ENCODE peak calls at places on chromosome 13, in eight cellular contexts. One of them, this sample, is unnamed.

GRCh38 chr13:91468301-91468700 is 69.9 kb downstream of the GPC5 start:
- DNase-seq in cardiac muscle cell: no peak
- DNase-seq in AG04450: no peak
- DNase-seq in heart right ventricle: no peak
- DNase-seq in tibial nerve: no peak
- DNase-seq in K562: no peak
- DNase-seq in mesothelial cell of epicardium: no peak
- DNase-seq in colonic mucosa: no peak
- DNase-seq in this sample: no peak

GRCh38 chr13:20132052-20132634 is 28.7 kb downstream of the GJA3 start:
- DNase-seq in AG04450: no peak
- DNase-seq in tibial nerve: no peak
- DNase-seq in colonic mucosa: no peak
- DNase-seq in K562: no peak
- DNase-seq in mesothelial cell of epicardium: no peak
- DNase-seq in cardiac muscle cell: no peak
- DNase-seq in heart right ventricle: no peak
- DNase-seq in this sample: no peak

GRCh38 chr13:99314640-99315176 is 7.5 kb upstream of the GPR183 start:
- DNase-seq in AG04450: no peak
- DNase-seq in cardiac muscle cell: peak; percentile 36
- DNase-seq in tibial nerve: no peak
- DNase-seq in heart right ventricle: no peak
- DNase-seq in colonic mucosa: no peak
- DNase-seq in mesothelial cell of epicardium: no peak
- DNase-seq in K562: peak; percentile 79
- DNase-seq in this sample: no peak

GRCh38 chr13:97344250-97345175 is 89.5 kb upstream of the RAP2A start:
- DNase-seq in K562: peak; percentile 60
- DNase-seq in colonic mucosa: peak; percentile 70
- DNase-seq in mesothelial cell of epicardium: no peak
- DNase-seq in AG04450: no peak
- DNase-seq in heart right ventricle: peak; percentile 49
- DNase-seq in tibial nerve: peak; percentile 24
- DNase-seq in cardiac muscle cell: peak; percentile 75
- DNase-seq in this sample: no peak

GRCh38 chr13:27022571-27023311 is 148.9 kb downstream of the USP12 start:
- DNase-seq in cardiac muscle cell: peak; percentile 49
- DNase-seq in AG04450: peak; percentile 67
- DNase-seq in K562: peak; percentile 52
- DNase-seq in tibial nerve: no peak
- DNase-seq in heart right ventricle: no peak
- DNase-seq in colonic mucosa: no peak
- DNase-seq in mesothelial cell of epicardium: peak; percentile 25
- DNase-seq in this sample: no peak

GRCh38 chr13:59744747-59745394 is 418.9 kb downstream of the DIAPH3 start:
- DNase-seq in cardiac muscle cell: peak; percentile 10
- DNase-seq in heart right ventricle: no peak
- DNase-seq in mesothelial cell of epicardium: no peak
- DNase-seq in AG04450: no peak
- DNase-seq in colonic mucosa: no peak
- DNase-seq in tibial nerve: no peak
- DNase-seq in K562: no peak
- DNase-seq in this sample: no peak

GRCh38 chr13:30580852-30581502 is 36.7 kb upstream of the USPL1 start:
- DNase-seq in K562: no peak
- DNase-seq in colonic mucosa: no peak
- DNase-seq in mesothelial cell of epicardium: no peak
- DNase-seq in heart right ventricle: no peak
- DNase-seq in tibial nerve: no peak
- DNase-seq in AG04450: no peak
- DNase-seq in cardiac muscle cell: no peak
- DNase-seq in this sample: no peak

GRCh38 chr13:32791545-32792172 is 205.4 kb downstream of the PDS5B start:
- DNase-seq in heart right ventricle: no peak
- DNase-seq in colonic mucosa: no peak
- DNase-seq in mesothelial cell of epicardium: no peak
- DNase-seq in tibial nerve: no peak
- DNase-seq in cardiac muscle cell: no peak
- DNase-seq in K562: no peak
- DNase-seq in AG04450: no peak
- DNase-seq in this sample: no peak

GRCh38 chr13:95676100-95676774 is 702 bp upstream of the DNAJC3 start:
- DNase-seq in colonic mucosa: peak; percentile 33
- DNase-seq in mesothelial cell of epicardium: peak; percentile 42
- DNase-seq in tibial nerve: no peak
- DNase-seq in cardiac muscle cell: peak; percentile 53
- DNase-seq in AG04450: no peak
- DNase-seq in heart right ventricle: no peak
- DNase-seq in K562: peak; percentile 55
- DNase-seq in this sample: no peak

GRCh38 chr13:97142452-97142851 is 79.7 kb upstream of the MBNL2 start:
- DNase-seq in heart right ventricle: peak; percentile 20
- DNase-seq in colonic mucosa: peak; percentile 77
- DNase-seq in tibial nerve: no peak
- DNase-seq in mesothelial cell of epicardium: no peak
- DNase-seq in K562: peak; percentile 57
- DNase-seq in AG04450: no peak
- DNase-seq in cardiac muscle cell: peak; percentile 56
- DNase-seq in this sample: no peak

GRCh38 chr13:74675185-74675584 is 541.0 kb upstream of the KLF12 start:
- DNase-seq in AG04450: peak; percentile 2
- DNase-seq in heart right ventricle: no peak
- DNase-seq in K562: no peak
- DNase-seq in mesothelial cell of epicardium: no peak
- DNase-seq in tibial nerve: no peak
- DNase-seq in cardiac muscle cell: no peak
- DNase-seq in colonic mucosa: no peak
- DNase-seq in this sample: no peak

GRCh38 chr13:97423300-97424045 is 10.5 kb upstream of the RAP2A start:
- DNase-seq in heart right ventricle: no peak
- DNase-seq in colonic mucosa: no peak
- DNase-seq in mesothelial cell of epicardium: no peak
- DNase-seq in tibial nerve: no peak
- DNase-seq in AG04450: no peak
- DNase-seq in K562: no peak
- DNase-seq in cardiac muscle cell: peak; percentile 52
- DNase-seq in this sample: no peak

GRCh38 chr13:75391432-75392100 is 90.4 kb downstream of the TBC1D4 start:
- DNase-seq in K562: no peak
- DNase-seq in tibial nerve: no peak
- DNase-seq in mesothelial cell of epicardium: no peak
- DNase-seq in AG04450: no peak
- DNase-seq in colonic mucosa: no peak
- DNase-seq in cardiac muscle cell: no peak
- DNase-seq in heart right ventricle: no peak
- DNase-seq in this sample: no peak

GRCh38 chr13:96948127-96948526 is 46.1 kb downstream of the OXGR1 start:
- DNase-seq in mesothelial cell of epicardium: no peak
- DNase-seq in cardiac muscle cell: no peak
- DNase-seq in K562: no peak
- DNase-seq in colonic mucosa: no peak
- DNase-seq in AG04450: no peak
- DNase-seq in tibial nerve: no peak
- DNase-seq in heart right ventricle: no peak
- DNase-seq in this sample: no peak

DNA sequence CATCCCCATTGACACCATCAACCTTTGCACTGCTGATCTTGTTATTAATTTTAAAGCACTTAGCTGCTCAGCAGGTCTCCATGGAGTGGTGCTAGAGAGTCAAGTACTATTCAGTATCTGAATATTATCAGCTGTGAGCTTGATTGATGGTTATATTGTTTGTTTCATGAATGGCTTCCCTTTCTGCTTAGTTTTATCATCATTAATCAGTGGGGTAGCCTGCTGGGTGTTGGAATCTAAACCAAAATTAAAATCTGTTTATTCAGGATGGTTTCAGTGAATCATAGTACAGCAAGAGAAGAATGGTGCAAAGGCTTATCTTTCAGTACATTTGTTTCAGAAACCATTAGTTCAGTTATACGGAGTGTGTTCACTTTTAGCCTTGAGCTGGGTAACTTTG is 42.5 kb upstream of the SCEL start:
- DNase-seq in heart right ventricle: no peak
- DNase-seq in tibial nerve: no peak
- DNase-seq in colonic mucosa: no peak
- DNase-seq in K562: no peak
- DNase-seq in mesothelial cell of epicardium: no peak
- DNase-seq in cardiac muscle cell: peak; percentile 42
- DNase-seq in AG04450: no peak
- DNase-seq in this sample: no peak
- TF ChIP-seq CTCF in heart right ventricle: peak; percentile 35
- TF ChIP-seq CTCF in tibial nerve: peak; percentile 40
- TF ChIP-seq CTCF in colonic mucosa: no peak
- TF ChIP-seq CTCF in K562: peak; percentile 34
- TF ChIP-seq CTCF in mesothelial cell of epicardium: no peak
- TF ChIP-seq CTCF in cardiac muscle cell: peak; percentile 47
- TF ChIP-seq CTCF in AG04450: peak; percentile 11
- TF ChIP-seq CTCF in this sample: no peak

GRCh38 chr13:41938918-41939317 is 22.0 kb downstream of the VWA8 start:
- DNase-seq in heart right ventricle: no peak
- DNase-seq in colonic mucosa: no peak
- DNase-seq in AG04450: no peak
- DNase-seq in mesothelial cell of epicardium: no peak
- DNase-seq in tibial nerve: no peak
- DNase-seq in K562: no peak
- DNase-seq in cardiac muscle cell: no peak
- DNase-seq in this sample: no peak
- TF ChIP-seq CTCF in heart right ventricle: no peak
- TF ChIP-seq CTCF in colonic mucosa: no peak
- TF ChIP-seq CTCF in AG04450: no peak
- TF ChIP-seq CTCF in mesothelial cell of epicardium: no peak
- TF ChIP-seq CTCF in tibial nerve: no peak
- TF ChIP-seq CTCF in K562: no peak
- TF ChIP-seq CTCF in cardiac muscle cell: no peak
- TF ChIP-seq CTCF in this sample: no peak

GRCh38 chr13:24740014-24740890 is 23.7 kb upstream of the RNF17 start:
- DNase-seq in tibial nerve: no peak
- DNase-seq in mesothelial cell of epicardium: no peak
- DNase-seq in cardiac muscle cell: no peak
- DNase-seq in AG04450: no peak
- DNase-seq in K562: no peak
- DNase-seq in heart right ventricle: no peak
- DNase-seq in colonic mucosa: no peak
- DNase-seq in this sample: no peak

GRCh38 chr13:24742294-24742693 is 21.7 kb upstream of the RNF17 start:
- DNase-seq in colonic mucosa: no peak
- DNase-seq in heart right ventricle: no peak
- DNase-seq in mesothelial cell of epicardium: no peak
- DNase-seq in tibial nerve: no peak
- DNase-seq in AG04450: no peak
- DNase-seq in K562: no peak
- DNase-seq in cardiac muscle cell: peak; percentile 78
- DNase-seq in this sample: no peak

GRCh38 chr13:24741791-24742190 is 22.2 kb upstream of the RNF17 start:
- DNase-seq in AG04450: no peak
- DNase-seq in heart right ventricle: no peak
- DNase-seq in cardiac muscle cell: no peak
- DNase-seq in K562: no peak
- DNase-seq in mesothelial cell of epicardium: no peak
- DNase-seq in colonic mucosa: no peak
- DNase-seq in tibial nerve: no peak
- DNase-seq in this sample: no peak

GRCh38 chr13:24742986-24743385 is 21.0 kb upstream of the RNF17 start:
- DNase-seq in mesothelial cell of epicardium: no peak
- DNase-seq in tibial nerve: no peak
- DNase-seq in heart right ventricle: no peak
- DNase-seq in AG04450: no peak
- DNase-seq in K562: no peak
- DNase-seq in colonic mucosa: no peak
- DNase-seq in cardiac muscle cell: no peak
- DNase-seq in this sample: no peak

GRCh38 chr13:24741016-24741662 is 22.8 kb upstream of the RNF17 start:
- DNase-seq in cardiac muscle cell: no peak
- DNase-seq in AG04450: no peak
- DNase-seq in mesothelial cell of epicardium: no peak
- DNase-seq in tibial nerve: no peak
- DNase-seq in K562: peak; percentile 49
- DNase-seq in colonic mucosa: no peak
- DNase-seq in heart right ventricle: no peak
- DNase-seq in this sample: no peak
- TF ChIP-seq CTCF in cardiac muscle cell: peak; percentile 32
- TF ChIP-seq CTCF in AG04450: no peak
- TF ChIP-seq CTCF in mesothelial cell of epicardium: no peak
- TF ChIP-seq CTCF in tibial nerve: no peak
- TF ChIP-seq CTCF in K562: peak; percentile 57
- TF ChIP-seq CTCF in colonic mucosa: no peak
- TF ChIP-seq CTCF in heart right ventricle: no peak
- TF ChIP-seq CTCF in this sample: no peak

GRCh38 chr13:41029629-41030028 is 10.5 kb upstream of the ELF1 start:
- DNase-seq in colonic mucosa: no peak
- DNase-seq in mesothelial cell of epicardium: no peak
- DNase-seq in heart right ventricle: no peak
- DNase-seq in K562: no peak
- DNase-seq in tibial nerve: no peak
- DNase-seq in cardiac muscle cell: no peak
- DNase-seq in AG04450: no peak
- DNase-seq in this sample: no peak
- TF ChIP-seq CTCF in colonic mucosa: no peak
- TF ChIP-seq CTCF in mesothelial cell of epicardium: no peak
- TF ChIP-seq CTCF in heart right ventricle: no peak
- TF ChIP-seq CTCF in K562: peak; percentile 46
- TF ChIP-seq CTCF in tibial nerve: no peak
- TF ChIP-seq CTCF in cardiac muscle cell: no peak
- TF ChIP-seq CTCF in AG04450: no peak
- TF ChIP-seq CTCF in this sample: no peak

GRCh38 chr13:107942030-107942617 is 273.2 kb downstream of the LIG4 start:
- DNase-seq in colonic mucosa: no peak
- DNase-seq in cardiac muscle cell: no peak
- DNase-seq in heart right ventricle: no peak
- DNase-seq in mesothelial cell of epicardium: no peak
- DNase-seq in tibial nerve: no peak
- DNase-seq in K562: peak; percentile 99
- DNase-seq in AG04450: no peak
- DNase-seq in this sample: no peak
- TF ChIP-seq CTCF in colonic mucosa: no peak
- TF ChIP-seq CTCF in cardiac muscle cell: no peak
- TF ChIP-seq CTCF in heart right ventricle: no peak
- TF ChIP-seq CTCF in mesothelial cell of epicardium: no peak
- TF ChIP-seq CTCF in tibial nerve: no peak
- TF ChIP-seq CTCF in K562: no peak
- TF ChIP-seq CTCF in AG04450: no peak
- TF ChIP-seq CTCF in this sample: no peak

This sample was measured in CD14-positive monocyte.